ENCODE peak calls at places on chromosome 22, in eight cellular contexts. One of them, this sample, is unnamed.

GRCh38 chr22:32185821-32186220 is 19.1 kb downstream of the RFPL2 start:
- DNase-seq in GM23248: no peak
- DNase-seq in kidney: no peak
- DNase-seq in brain microvascular endothelial cell: no peak
- DNase-seq in Peyer's patch: no peak
- DNase-seq in adrenal gland: no peak
- DNase-seq in heart left ventricle: no peak
- DNase-seq in PC-3: no peak
- DNase-seq in this sample: no peak

GRCh38 chr22:47697861-47698260 is 935.4 kb downstream of the TBC1D22A start:
- DNase-seq in GM23248: no peak
- DNase-seq in kidney: no peak
- DNase-seq in brain microvascular endothelial cell: no peak
- DNase-seq in Peyer's patch: no peak
- DNase-seq in adrenal gland: no peak
- DNase-seq in heart left ventricle: no peak
- DNase-seq in PC-3: no peak
- DNase-seq in this sample: no peak

GRCh38 chr22:32204856-32205722 is at the start of gene RFPL2:
- DNase-seq in GM23248: peak; percentile 5
- DNase-seq in kidney: no peak
- DNase-seq in brain microvascular endothelial cell: peak; percentile 15
- DNase-seq in Peyer's patch: peak; percentile 64
- DNase-seq in adrenal gland: no peak
- DNase-seq in heart left ventricle: peak; percentile 49
- DNase-seq in PC-3: no peak
- DNase-seq in this sample: peak; percentile 83

GRCh38 chr22:35530700-35531099 is 9.9 kb upstream of the RASD2 start:
- DNase-seq in GM23248: no peak
- DNase-seq in kidney: no peak
- DNase-seq in brain microvascular endothelial cell: no peak
- DNase-seq in Peyer's patch: no peak
- DNase-seq in adrenal gland: no peak
- DNase-seq in heart left ventricle: peak; percentile 47
- DNase-seq in PC-3: no peak
- DNase-seq in this sample: no peak

GRCh38 chr22:31243339-31244043 is 31.4 kb downstream of the LIMK2 start:
- DNase-seq in GM23248: peak; percentile 40
- DNase-seq in kidney: no peak
- DNase-seq in brain microvascular endothelial cell: no peak
- DNase-seq in Peyer's patch: no peak
- DNase-seq in adrenal gland: no peak
- DNase-seq in heart left ventricle: no peak
- DNase-seq in PC-3: peak; percentile 43
- DNase-seq in this sample: peak; percentile 71

GRCh38 chr22:26558246-26558895 is 31.6 kb downstream of the TPST2 start:
- DNase-seq in GM23248: peak; percentile 34
- DNase-seq in kidney: no peak
- DNase-seq in brain microvascular endothelial cell: peak; percentile 64
- DNase-seq in Peyer's patch: no peak
- DNase-seq in adrenal gland: peak; percentile 66
- DNase-seq in heart left ventricle: no peak
- DNase-seq in PC-3: no peak
- DNase-seq in this sample: no peak

GRCh38 chr22:21446128-21446826 is 20.9 kb upstream of the TMEM191C start:
- DNase-seq in GM23248: no peak
- DNase-seq in kidney: peak; percentile 67
- DNase-seq in brain microvascular endothelial cell: no peak
- DNase-seq in Peyer's patch: no peak
- DNase-seq in adrenal gland: peak; percentile 39
- DNase-seq in heart left ventricle: peak; percentile 22
- DNase-seq in PC-3: no peak
- DNase-seq in this sample: no peak

GRCh38 chr22:31584804-31585160 is 77.2 kb downstream of the PISD start:
- DNase-seq in GM23248: no peak
- DNase-seq in kidney: no peak
- DNase-seq in brain microvascular endothelial cell: no peak
- DNase-seq in Peyer's patch: no peak
- DNase-seq in adrenal gland: no peak
- DNase-seq in heart left ventricle: no peak
- DNase-seq in PC-3: no peak
- DNase-seq in this sample: no peak

GRCh38 chr22:43796567-43796966 is 15.5 kb downstream of the EFCAB6 start:
- DNase-seq in GM23248: peak; percentile 62
- DNase-seq in kidney: no peak
- DNase-seq in brain microvascular endothelial cell: peak; percentile 34
- DNase-seq in Peyer's patch: no peak
- DNase-seq in adrenal gland: no peak
- DNase-seq in heart left ventricle: no peak
- DNase-seq in PC-3: peak; percentile 41
- DNase-seq in this sample: no peak

GRCh38 chr22:20566420-20567260 is 59.2 kb downstream of the MED15 start:
- DNase-seq in GM23248: peak; percentile 93
- DNase-seq in kidney: no peak
- DNase-seq in brain microvascular endothelial cell: no peak
- DNase-seq in Peyer's patch: peak; percentile 51
- DNase-seq in adrenal gland: peak; percentile 86
- DNase-seq in heart left ventricle: no peak
- DNase-seq in PC-3: peak; percentile 87
- DNase-seq in this sample: peak; percentile 83

GRCh38 chr22:31449521-31449920 is 40.1 kb downstream of the EIF4ENIF1 start:
- DNase-seq in GM23248: no peak
- DNase-seq in kidney: no peak
- DNase-seq in brain microvascular endothelial cell: no peak
- DNase-seq in Peyer's patch: no peak
- DNase-seq in adrenal gland: no peak
- DNase-seq in heart left ventricle: no peak
- DNase-seq in PC-3: no peak
- DNase-seq in this sample: no peak

GRCh38 chr22:33539202-33539901 is 380.9 kb downstream of the LARGE1 start:
- DNase-seq in GM23248: no peak
- DNase-seq in kidney: no peak
- DNase-seq in brain microvascular endothelial cell: no peak
- DNase-seq in Peyer's patch: no peak
- DNase-seq in adrenal gland: no peak
- DNase-seq in heart left ventricle: no peak
- DNase-seq in PC-3: no peak
- DNase-seq in this sample: no peak

GRCh38 chr22:43154887-43155536 is 3.7 kb downstream of the TSPO start:
- DNase-seq in GM23248: peak; percentile 60
- DNase-seq in kidney: peak; percentile 69
- DNase-seq in brain microvascular endothelial cell: no peak
- DNase-seq in Peyer's patch: no peak
- DNase-seq in adrenal gland: no peak
- DNase-seq in heart left ventricle: no peak
- DNase-seq in PC-3: no peak
- DNase-seq in this sample: peak; percentile 68

GRCh38 chr22:50189184-50189848 is 3.6 kb downstream of the TRABD start:
- DNase-seq in GM23248: no peak
- DNase-seq in kidney: peak; percentile 88
- DNase-seq in brain microvascular endothelial cell: no peak
- DNase-seq in Peyer's patch: no peak
- DNase-seq in adrenal gland: peak; percentile 85
- DNase-seq in heart left ventricle: peak; percentile 39
- DNase-seq in PC-3: no peak
- DNase-seq in this sample: no peak

GRCh38 chr22:25775501-25775900 is 33.5 kb downstream of the MYO18B start:
- DNase-seq in GM23248: peak; percentile 27
- DNase-seq in kidney: no peak
- DNase-seq in brain microvascular endothelial cell: peak; percentile 59
- DNase-seq in Peyer's patch: no peak
- DNase-seq in adrenal gland: peak; percentile 75
- DNase-seq in heart left ventricle: no peak
- DNase-seq in PC-3: no peak
- DNase-seq in this sample: peak; percentile 86

GRCh38 chr22:20721409-20722218 is 52.3 kb upstream of the SERPIND1 start:
- DNase-seq in GM23248: no peak
- DNase-seq in kidney: peak; percentile 58
- DNase-seq in brain microvascular endothelial cell: no peak
- DNase-seq in Peyer's patch: no peak
- DNase-seq in adrenal gland: no peak
- DNase-seq in heart left ventricle: no peak
- DNase-seq in PC-3: no peak
- DNase-seq in this sample: peak; percentile 57

DNA sequence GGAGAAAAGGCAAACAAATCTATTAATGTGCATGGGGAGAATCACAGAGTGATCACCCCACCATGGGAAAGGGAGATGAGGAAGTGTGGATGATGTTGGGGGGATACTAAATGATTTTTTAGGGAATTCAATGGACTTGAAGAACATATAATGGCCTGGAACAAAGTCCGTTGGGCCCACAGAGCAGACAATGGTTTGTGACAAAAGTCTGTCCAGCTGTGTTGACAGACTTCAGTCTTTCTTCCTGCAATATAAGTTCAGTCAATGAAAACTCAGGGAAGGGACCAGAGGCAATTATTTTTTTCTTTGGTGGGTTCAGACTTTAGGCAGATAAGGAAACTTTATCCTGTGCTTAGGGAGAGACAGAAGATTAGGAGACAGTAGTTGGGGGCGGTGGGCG is 18.0 kb upstream of the HORMAD2 start:
- DNase-seq in GM23248: no peak
- DNase-seq in kidney: no peak
- DNase-seq in brain microvascular endothelial cell: no peak
- DNase-seq in Peyer's patch: no peak
- DNase-seq in adrenal gland: no peak
- DNase-seq in heart left ventricle: no peak
- DNase-seq in PC-3: no peak
- DNase-seq in this sample: no peak
- H3K4me3 ChIP-seq in GM23248: no peak overlapping the region
- H3K4me3 ChIP-seq in kidney: no peak overlapping the region
- H3K4me3 ChIP-seq in brain microvascular endothelial cell: no peak overlapping the region
- H3K4me3 ChIP-seq in Peyer's patch: no peak overlapping the region
- H3K4me3 ChIP-seq in adrenal gland: no peak overlapping the region
- H3K4me3 ChIP-seq in heart left ventricle: no peak overlapping the region
- H3K4me3 ChIP-seq in PC-3: no peak overlapping the region
- H3K4me3 ChIP-seq in this sample: no peak overlapping the region

GRCh38 chr22:46007848-46008261 is 30.9 kb upstream of the WNT7B start:
- DNase-seq in GM23248: peak; percentile 98
- DNase-seq in kidney: peak; percentile 92
- DNase-seq in brain microvascular endothelial cell: peak; percentile 62
- DNase-seq in Peyer's patch: peak; percentile 57
- DNase-seq in adrenal gland: peak; percentile 83
- DNase-seq in heart left ventricle: peak; percentile 95
- DNase-seq in PC-3: no peak
- DNase-seq in this sample: peak; percentile 99
- H3K27ac ChIP-seq in GM23248: peak overlapping the region; percentile 97
- H3K27ac ChIP-seq in kidney: peak overlapping the region; percentile 84
- H3K27ac ChIP-seq in brain microvascular endothelial cell: peak overlapping the region; percentile 62
- H3K27ac ChIP-seq in Peyer's patch: peak overlapping the region; percentile 72
- H3K27ac ChIP-seq in adrenal gland: peak overlapping the region; percentile 48
- H3K27ac ChIP-seq in heart left ventricle: peak overlapping the region; percentile 86
- H3K27ac ChIP-seq in PC-3: peak overlapping the region; percentile 96
- H3K27ac ChIP-seq in this sample: peak overlapping the region; percentile 98

DNA sequence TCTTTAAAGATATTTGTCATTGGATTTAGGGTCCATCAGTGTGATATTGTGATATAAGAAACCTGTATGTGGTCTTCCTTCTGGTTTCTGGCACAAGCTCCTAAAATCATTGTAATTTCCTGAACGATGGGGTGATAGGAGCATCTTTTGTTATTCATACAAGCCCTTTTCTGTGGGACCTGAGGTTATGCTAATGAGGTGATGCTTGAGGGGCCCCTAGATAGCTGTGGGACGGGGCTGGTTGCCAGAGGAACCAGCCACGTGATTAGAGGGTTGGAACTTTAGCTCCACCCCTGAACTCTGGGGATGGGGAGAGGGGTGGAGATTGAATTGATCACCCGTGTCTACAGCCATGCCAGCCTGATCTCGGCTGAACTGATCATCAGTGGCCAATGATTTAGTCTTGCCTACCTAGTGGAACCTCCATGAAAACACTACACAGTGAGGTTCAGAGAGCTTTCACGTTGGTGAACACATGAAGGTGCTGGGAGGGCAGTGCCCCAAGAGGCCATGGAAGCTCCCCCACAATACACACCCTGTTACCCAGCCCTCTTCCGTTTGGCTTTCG is 62.8 kb downstream of the BCR start:
- DNase-seq in GM23248: no peak
- DNase-seq in kidney: no peak
- DNase-seq in brain microvascular endothelial cell: no peak
- DNase-seq in Peyer's patch: no peak
- DNase-seq in adrenal gland: no peak
- DNase-seq in heart left ventricle: no peak
- DNase-seq in PC-3: no peak
- DNase-seq in this sample: peak; percentile 81
- H3K4me3 ChIP-seq in GM23248: no peak overlapping the region
- H3K4me3 ChIP-seq in kidney: no peak overlapping the region
- H3K4me3 ChIP-seq in brain microvascular endothelial cell: no peak overlapping the region
- H3K4me3 ChIP-seq in Peyer's patch: no peak overlapping the region
- H3K4me3 ChIP-seq in adrenal gland: no peak overlapping the region
- H3K4me3 ChIP-seq in heart left ventricle: no peak overlapping the region
- H3K4me3 ChIP-seq in PC-3: no peak overlapping the region
- H3K4me3 ChIP-seq in this sample: no peak overlapping the region

DNA sequence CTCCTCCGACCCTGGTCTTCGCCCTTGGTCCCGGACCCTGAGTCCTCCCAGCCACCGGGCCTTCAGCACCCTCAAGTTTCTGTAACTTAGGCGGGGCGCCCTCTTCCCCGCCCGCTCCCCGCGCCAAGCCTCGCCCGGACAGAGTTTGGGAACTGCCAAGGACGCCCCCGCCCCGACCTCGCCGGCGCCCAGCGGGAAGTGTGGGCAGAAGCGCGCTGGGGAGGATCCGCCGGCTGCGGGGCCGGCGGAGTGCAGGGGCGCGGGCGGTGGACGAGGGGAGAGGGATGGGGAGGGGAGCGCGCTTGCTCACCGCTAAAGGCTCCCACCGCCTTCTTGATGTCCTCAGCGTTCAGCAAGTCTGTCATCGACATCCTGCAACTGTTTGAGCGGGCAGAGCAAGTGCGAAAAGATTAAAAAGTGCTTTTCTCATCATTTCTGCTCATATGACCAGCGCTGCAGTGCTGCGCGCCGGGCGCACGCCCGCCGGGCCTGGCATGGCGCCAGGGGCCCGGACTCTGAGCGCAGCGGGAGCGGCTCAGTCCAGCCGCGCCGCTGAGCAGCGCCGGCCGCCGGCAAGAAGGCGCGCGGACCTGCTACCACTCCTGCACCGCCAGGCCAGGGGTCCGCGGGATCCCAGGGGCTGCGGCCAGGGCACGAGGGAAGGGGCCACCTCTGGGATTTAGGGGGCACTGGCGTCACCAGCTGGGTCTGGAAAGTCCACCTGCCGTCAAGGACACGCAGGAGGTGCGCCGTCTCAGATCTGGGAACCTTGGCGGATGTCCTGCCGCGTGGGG is at the start of gene PVALB:
- DNase-seq in GM23248: peak; percentile 55
- DNase-seq in kidney: no peak
- DNase-seq in brain microvascular endothelial cell: peak; percentile 2
- DNase-seq in Peyer's patch: no peak
- DNase-seq in adrenal gland: no peak
- DNase-seq in heart left ventricle: no peak
- DNase-seq in PC-3: peak; percentile 29
- DNase-seq in this sample: peak; percentile 88
- H3K27ac ChIP-seq in GM23248: no peak within 1 kb of the TSS
- H3K27ac ChIP-seq in kidney: peak within 1 kb of the TSS; percentile 67
- H3K27ac ChIP-seq in brain microvascular endothelial cell: no peak within 1 kb of the TSS
- H3K27ac ChIP-seq in Peyer's patch: no peak within 1 kb of the TSS
- H3K27ac ChIP-seq in adrenal gland: no peak within 1 kb of the TSS
- H3K27ac ChIP-seq in heart left ventricle: no peak within 1 kb of the TSS
- H3K27ac ChIP-seq in PC-3: no peak within 1 kb of the TSS
- H3K27ac ChIP-seq in this sample: no peak within 1 kb of the TSS